ENCODE peak calls at places on chromosomes 5 and 9, in ten cellular contexts. V is upper lobe of right lung; L is activated naive CD4-positive, alpha-beta T cell; O is NCI-H1092 treated with DMSO at 0.1 percent for 48 hours; K is H1; M is A549; F is MCF 10A; Z is left cardiac atrium; E is BE2C; N is breast epithelium. U is an unnamed sample.

GRCh38 chr5:82657036-82657699 is 379.0 kb upstream of the RPS23 start:
- DNase-seq in E (no peak), N (no peak), O (no peak), V (no peak), M (no peak), L (no peak), K (no peak), F (no peak), Z (no peak), U (no peak)

GRCh38 chr5:424259-425110 is 18.5 kb upstream of the EXOC3 start:
- DNase-seq in F (peak), M (no peak), Z (peak), V (peak), E (no peak), L (no peak), O (no peak), K (no peak), N (no peak), U (no peak)

GRCh38 chr5:10831416-10831815 is 70.4 kb upstream of the DAP start:
- DNase-seq in O (no peak), Z (no peak), V (no peak), K (no peak), E (no peak), N (no peak), L (no peak), F (no peak), M (no peak), U (peak)

GRCh38 chr9:36970007-36970888 is 63.8 kb downstream of the PAX5 start:
- DNase-seq in N (no peak), F (peak), M (peak), L (no peak), E (no peak), O (no peak), K (peak), V (peak), Z (no peak), U (peak)

GRCh38 chr5:30845194-30845593 is 348.3 kb upstream of the CDH6 start:
- DNase-seq in F (no peak), K (no peak), E (no peak), N (no peak), L (no peak), V (no peak), M (no peak), Z (no peak), O (no peak), U (no peak)

GRCh38 chr9:38380872-38381534 is 11.5 kb upstream of the ALDH1B1 start:
- DNase-seq in O (peak), K (peak), V (no peak), L (no peak), Z (no peak), F (no peak), E (no peak), N (no peak), M (peak), U (no peak)

GRCh38 chr5:160188151-160188967 is 40.9 kb upstream of the FABP6 start:
- DNase-seq in L (no peak), M (peak), N (no peak), K (peak), E (no peak), Z (peak), V (peak), F (no peak), O (peak), U (peak)

GRCh38 chr9:26954050-26954508 is 2.1 kb upstream of the IFT74 start:
- DNase-seq in V (no peak), L (no peak), F (no peak), M (no peak), O (no peak), N (no peak), E (no peak), K (no peak), Z (no peak), U (no peak)

GRCh38 chr5:97231025-97231636 is 48.1 kb upstream of the RIOK2 start:
- DNase-seq in O (peak), V (no peak), M (peak), L (no peak), N (no peak), E (peak), F (peak), Z (no peak), K (no peak), U (peak)

GRCh38 chr5:86526811-86527348 is 90.9 kb upstream of the COX7C start:
- DNase-seq in N (no peak), L (no peak), K (no peak), M (no peak), Z (no peak), F (no peak), V (no peak), O (no peak), E (no peak), U (no peak)

GRCh38 chr5:169876376-169876775 is 103.9 kb downstream of the INSYN2B start:
- DNase-seq in L (no peak), F (peak), M (no peak), E (no peak), K (no peak), O (no peak), N (no peak), V (no peak), Z (no peak), U (no peak)

GRCh38 chr9:136052991-136053756 is 41.9 kb downstream of the NACC2 start:
- DNase-seq in Z (no peak), K (peak), N (no peak), E (no peak), L (no peak), M (no peak), F (peak), V (peak), O (peak), U (no peak)

GRCh38 chr5:106154280-106154716 is 1516.4 kb downstream of the EFNA5 start:
- DNase-seq in N (no peak), K (no peak), O (no peak), M (no peak), V (peak), Z (no peak), E (no peak), L (no peak), F (no peak), U (no peak)

GRCh38 chr9:33161589-33162132 is 5.5 kb downstream of the B4GALT1 start:
- DNase-seq in O (no peak), V (no peak), N (no peak), Z (no peak), M (peak), L (no peak), E (no peak), K (no peak), F (no peak), U (no peak)

GRCh38 chr9:124629600-124629999 is 122.4 kb upstream of the NR5A1 start:
- DNase-seq in M (no peak), E (no peak), Z (no peak), K (no peak), L (no peak), F (peak), N (no peak), V (no peak), O (no peak), U (peak)

GRCh38 chr5:172616136-172616535 is 24.9 kb upstream of the NEURL1B start:
- DNase-seq in F (no peak), Z (no peak), V (no peak), N (no peak), O (no peak), E (no peak), L (no peak), K (no peak), M (no peak), U (no peak)

GRCh38 chr5:173453167-173453566 is 125.0 kb upstream of the STC2 start:
- DNase-seq in N (no peak), O (no peak), V (no peak), K (no peak), M (peak), E (no peak), F (no peak), L (no peak), Z (no peak), U (no peak)

GRCh38 chr5:26805076-26805475 is 233.3 kb downstream of the CDH9 start:
- DNase-seq in O (peak), E (no peak), M (no peak), Z (no peak), F (peak), K (no peak), L (no peak), V (no peak), N (no peak), U (no peak)

GRCh38 chr9:109304350-109304749 is 16.5 kb downstream of the EPB41L4B start:
- DNase-seq in Z (no peak), V (no peak), L (no peak), F (no peak), N (no peak), E (no peak), M (no peak), O (no peak), K (no peak), U (no peak)

GRCh38 chr5:57698785-57699184 is 216.2 kb upstream of the ACTBL2 start:
- DNase-seq in Z (no peak), K (no peak), L (no peak), O (no peak), V (no peak), N (no peak), E (no peak), F (peak), M (peak), U (no peak)

GRCh38 chr5:96934291-96934694 is 1.6 kb upstream of the LNPEP start:
- DNase-seq in E (no peak), M (peak), K (no peak), L (no peak), Z (no peak), N (no peak), F (no peak), V (no peak), O (peak), U (peak)

U was measured in H4.